ENCODE peak calls at places on chromosomes 12 and 14, in eight cellular contexts. G is CD14-positive monocyte; Y is NCI-H510A; F is EL; J is stimulated activated CD4-positive, alpha-beta T cell treated with anti-CD3 and anti-CD28 coated beads, Interleukin-1b, Interleukin-23, amount 100 ng/mL, for 24 hours; R is activated effector memory CD4-positive, alpha-beta T cell treated with anti-CD3 and anti-CD28 coated beads, Interleukin-2, amount 50 U/mL, for 16 hours; N is AG10803; Z is iPS-NIHi11. A is an unnamed sample.

GRCh38 chr14:31968107-31968810 is 108.8 kb upstream of the ARHGAP5 start:
- DNase-seq in Z (no peak), N (peak), R (no peak), F (no peak), G (no peak), Y (no peak), J (no peak), A (no peak)

GRCh38 chr12:101671157-101671791 is 26.2 kb upstream of the CHPT1 start:
- DNase-seq in Z (no peak), N (no peak), R (peak), Y (no peak), J (no peak), G (peak), F (no peak), A (no peak)

GRCh38 chr12:6180300-6181051 is 19.7 kb upstream of the CD9 start:
- DNase-seq in Y (no peak), Z (no peak), F (peak), R (no peak), N (peak), G (peak), J (no peak), A (peak)

GRCh38 chr14:74441113-74441512 is 15.1 kb upstream of the SYNDIG1L start:
- DNase-seq in G (no peak), R (no peak), Z (no peak), Y (no peak), J (no peak), N (no peak), F (no peak), A (no peak)

GRCh38 chr12:99911076-99911475 is 73.7 kb downstream of the ANKS1B start:
- DNase-seq in J (no peak), G (no peak), R (no peak), F (peak), Z (no peak), Y (no peak), N (peak), A (peak)

GRCh38 chr12:42570076-42570475 is 19.5 kb downstream of the PRICKLE1 start:
- DNase-seq in J (no peak), N (no peak), G (no peak), Z (no peak), R (no peak), F (no peak), Y (no peak), A (no peak)

GRCh38 chr14:52661314-52661713 is 34.0 kb downstream of the ERO1A start:
- DNase-seq in J (no peak), Y (no peak), N (no peak), Z (no peak), F (no peak), R (no peak), G (no peak), A (no peak)

GRCh38 chr14:71103662-71104484 is 196.6 kb downstream of the PCNX1 start:
- DNase-seq in R (no peak), Y (no peak), J (no peak), F (peak), G (no peak), N (peak), Z (peak), A (peak)

GRCh38 chr14:71050227-71050823 is 143.1 kb downstream of the PCNX1 start:
- DNase-seq in J (no peak), G (no peak), Y (no peak), Z (peak), N (peak), F (no peak), R (no peak), A (peak)

GRCh38 chr14:94098359-94098758 is 12.2 kb upstream of the IFI27 start:
- DNase-seq in J (no peak), Y (no peak), G (no peak), F (no peak), N (peak), Z (no peak), R (no peak), A (no peak)

GRCh38 chr12:54025507-54026393 is 2.5 kb upstream of the HOXC6 start:
- DNase-seq in R (no peak), G (no peak), N (peak), J (no peak), Z (no peak), Y (no peak), F (no peak), A (no peak)

GRCh38 chr12:132711169-132711843 is 664 bp downstream of the PGAM5 start:
- DNase-seq in Y (peak), N (no peak), J (no peak), G (no peak), F (peak), R (no peak), Z (no peak), A (no peak)

GRCh38 chr14:31419179-31420012 is 954 bp downstream of the HEATR5A start:
- DNase-seq in Z (no peak), N (peak), F (peak), G (no peak), J (no peak), Y (no peak), R (no peak), A (no peak)

GRCh38 chr12:115767921-115768320 is 509.6 kb downstream of the MED13L start:
- DNase-seq in G (no peak), F (no peak), Z (no peak), Y (no peak), N (no peak), R (no peak), J (no peak), A (no peak)

GRCh38 chr14:60153996-60154395 is 11.2 kb downstream of the DHRS7 start:
- DNase-seq in F (no peak), N (no peak), Y (no peak), G (no peak), Z (no peak), J (no peak), R (no peak), A (no peak)